ENCODE peak calls at places on chromosomes 5 and 9, in five cellular contexts. One of them, this sample, is unnamed.

GRCh38 chr5:9507974-9508373 is 37.9 kb downstream of the SEMA5A start:
- DNase-seq in Calu3: no peak
- DNase-seq in stimulated activated CD4-positive, alpha-beta T cell treated with anti-CD3 and anti-CD28 coated beads, Interleukin-2, amount 100 ng/mL, for 4 hours: no peak
- DNase-seq in HuH-7: no peak
- DNase-seq in T-helper 1 cell: no peak
- DNase-seq in this sample: no peak

GRCh38 chr9:82148849-82149544 is 160.4 kb downstream of the SPATA31D1 start:
- DNase-seq in Calu3: no peak
- DNase-seq in stimulated activated CD4-positive, alpha-beta T cell treated with anti-CD3 and anti-CD28 coated beads, Interleukin-2, amount 100 ng/mL, for 4 hours: no peak
- DNase-seq in HuH-7: no peak
- DNase-seq in T-helper 1 cell: no peak
- DNase-seq in this sample: no peak

GRCh38 chr5:80864109-80864508 is 96.1 kb upstream of the RASGRF2 start:
- DNase-seq in Calu3: no peak
- DNase-seq in stimulated activated CD4-positive, alpha-beta T cell treated with anti-CD3 and anti-CD28 coated beads, Interleukin-2, amount 100 ng/mL, for 4 hours: no peak
- DNase-seq in HuH-7: no peak
- DNase-seq in T-helper 1 cell: no peak
- DNase-seq in this sample: no peak

GRCh38 chr5:9140711-9141110 is 405.2 kb downstream of the SEMA5A start:
- DNase-seq in Calu3: no peak
- DNase-seq in stimulated activated CD4-positive, alpha-beta T cell treated with anti-CD3 and anti-CD28 coated beads, Interleukin-2, amount 100 ng/mL, for 4 hours: no peak
- DNase-seq in HuH-7: no peak
- DNase-seq in T-helper 1 cell: no peak
- DNase-seq in this sample: no peak

GRCh38 chr5:84817953-84818352 is 433.3 kb upstream of the EDIL3 start:
- DNase-seq in Calu3: no peak
- DNase-seq in stimulated activated CD4-positive, alpha-beta T cell treated with anti-CD3 and anti-CD28 coated beads, Interleukin-2, amount 100 ng/mL, for 4 hours: no peak
- DNase-seq in HuH-7: no peak
- DNase-seq in T-helper 1 cell: no peak
- DNase-seq in this sample: no peak

GRCh38 chr9:101299901-101300300 is 84.9 kb downstream of the BAAT start:
- DNase-seq in Calu3: no peak
- DNase-seq in stimulated activated CD4-positive, alpha-beta T cell treated with anti-CD3 and anti-CD28 coated beads, Interleukin-2, amount 100 ng/mL, for 4 hours: no peak
- DNase-seq in HuH-7: no peak
- DNase-seq in T-helper 1 cell: no peak
- DNase-seq in this sample: no peak

GRCh38 chr5:102380174-102380573 is 84.1 kb upstream of the SLCO4C1 start:
- DNase-seq in Calu3: no peak
- DNase-seq in stimulated activated CD4-positive, alpha-beta T cell treated with anti-CD3 and anti-CD28 coated beads, Interleukin-2, amount 100 ng/mL, for 4 hours: no peak
- DNase-seq in HuH-7: no peak
- DNase-seq in T-helper 1 cell: no peak
- DNase-seq in this sample: no peak

GRCh38 chr5:94802450-94802849 is 184.0 kb downstream of the SLF1 start:
- DNase-seq in Calu3: no peak
- DNase-seq in stimulated activated CD4-positive, alpha-beta T cell treated with anti-CD3 and anti-CD28 coated beads, Interleukin-2, amount 100 ng/mL, for 4 hours: no peak
- DNase-seq in HuH-7: no peak
- DNase-seq in T-helper 1 cell: no peak
- DNase-seq in this sample: no peak

GRCh38 chr5:40367260-40367659 is 312.5 kb upstream of the PTGER4 start:
- DNase-seq in Calu3: no peak
- DNase-seq in stimulated activated CD4-positive, alpha-beta T cell treated with anti-CD3 and anti-CD28 coated beads, Interleukin-2, amount 100 ng/mL, for 4 hours: no peak
- DNase-seq in HuH-7: no peak
- DNase-seq in T-helper 1 cell: no peak
- DNase-seq in this sample: no peak

GRCh38 chr5:95102080-95102479 is 182.8 kb downstream of the MCTP1 start:
- DNase-seq in Calu3: no peak
- DNase-seq in stimulated activated CD4-positive, alpha-beta T cell treated with anti-CD3 and anti-CD28 coated beads, Interleukin-2, amount 100 ng/mL, for 4 hours: no peak
- DNase-seq in HuH-7: no peak
- DNase-seq in T-helper 1 cell: no peak
- DNase-seq in this sample: no peak

GRCh38 chr5:149671544-149671943 is 58.6 kb upstream of the PPARGC1B start:
- DNase-seq in Calu3: peak
- DNase-seq in stimulated activated CD4-positive, alpha-beta T cell treated with anti-CD3 and anti-CD28 coated beads, Interleukin-2, amount 100 ng/mL, for 4 hours: no peak
- DNase-seq in HuH-7: no peak
- DNase-seq in T-helper 1 cell: no peak
- DNase-seq in this sample: no peak

GRCh38 chr5:131644822-131645221 is 9.8 kb upstream of the RAPGEF6 start:
- DNase-seq in Calu3: no peak
- DNase-seq in stimulated activated CD4-positive, alpha-beta T cell treated with anti-CD3 and anti-CD28 coated beads, Interleukin-2, amount 100 ng/mL, for 4 hours: no peak
- DNase-seq in HuH-7: no peak
- DNase-seq in T-helper 1 cell: no peak
- DNase-seq in this sample: peak

This sample was measured in HCT116.